ENCODE peak calls at places on chromosomes 13 and 19, in ten cellular contexts. K, F, A, P, X, U, H, D, J and G are unnamed samples.

GRCh38 chr19:961866-962620 is 22.1 kb upstream of the WDR18 start:
- DNase-seq in F (no peak), P (no peak), H (no peak), U (peak; percentile 62), K (no peak), D (no peak), X (no peak), A (no peak), J (no peak), G (no peak)

GRCh38 chr13:43445651-43446050 is 341.1 kb downstream of the ENOX1 start:
- DNase-seq in K (no peak), D (no peak), J (no peak), P (no peak), F (no peak), X (no peak), H (no peak), A (no peak), U (no peak), G (no peak)

GRCh38 chr13:77696006-77696862 is 1.3 kb upstream of the SLAIN1 start:
- DNase-seq in D (no peak), F (no peak), X (no peak), P (no peak), A (no peak), J (no peak), H (peak; percentile 14), K (peak; percentile 73), U (no peak), G (no peak)

GRCh38 chr13:49908637-49909036 is 27.5 kb downstream of the SPRYD7 start:
- DNase-seq in K (no peak), A (no peak), X (no peak), D (peak; percentile 23), U (no peak), H (no peak), P (no peak), J (no peak), F (no peak), G (no peak)

GRCh38 chr19:32830231-32831014 is 39.1 kb downstream of the SLC7A9 start:
- DNase-seq in P (no peak), A (no peak), J (no peak), H (no peak), K (no peak), X (peak; percentile 87), F (no peak), U (peak; percentile 88), D (no peak), G (no peak)

GRCh38 chr13:38686635-38687245 is at the start of gene FREM2:
- DNase-seq in F (no peak), A (no peak), X (peak; percentile 67), D (peak; percentile 94), H (peak; percentile 86), P (no peak), J (peak; percentile 3), K (no peak), U (no peak), G (peak; percentile 91)

GRCh38 chr13:93004919-93005318 is 221.7 kb upstream of the GPC6 start:
- DNase-seq in A (no peak), P (no peak), H (no peak), X (no peak), K (no peak), F (no peak), D (peak; percentile 13), J (no peak), U (no peak), G (peak; percentile 3)

GRCh38 chr19:12784394-12784870 is 6.9 kb upstream of the JUNB start:
- DNase-seq in A (no peak), D (no peak), H (no peak), U (peak; percentile 48), X (no peak), K (no peak), F (no peak), P (no peak), J (no peak), G (no peak)

GRCh38 chr13:102769679-102770078 is 3.9 kb downstream of the TEX30 start:
- DNase-seq in J (no peak), F (no peak), K (no peak), P (no peak), H (no peak), X (no peak), U (peak; percentile 8), D (no peak), A (no peak), G (no peak)

GRCh38 chr19:40424637-40425449 is 949 bp downstream of the SERTAD1 start:
- DNase-seq in A (no peak), X (no peak), H (no peak), K (peak; percentile 43), U (peak; percentile 46), J (no peak), F (no peak), P (no peak), D (no peak), G (no peak)

GRCh38 chr13:76656056-76656455 is 230.1 kb downstream of the KCTD12 start:
- DNase-seq in K (no peak), X (no peak), J (no peak), D (no peak), A (no peak), F (no peak), P (no peak), U (no peak), H (no peak), G (no peak)

GRCh38 chr13:42393573-42394360 is 121.8 kb downstream of the AKAP11 start:
- DNase-seq in K (no peak), U (no peak), F (no peak), X (no peak), H (no peak), P (no peak), D (no peak), A (no peak), J (no peak), G (no peak)

GRCh38 chr13:59408738-59409137 is 755.0 kb downstream of the DIAPH3 start:
- DNase-seq in K (no peak), U (no peak), H (peak; percentile 89), A (no peak), D (no peak), J (no peak), X (no peak), P (no peak), F (no peak), G (no peak)

GRCh38 chr13:98496239-98496668 is 80.7 kb downstream of the STK24 start:
- DNase-seq in D (no peak), A (no peak), X (no peak), P (no peak), J (no peak), K (no peak), H (no peak), F (no peak), U (peak; percentile 29), G (no peak)

GRCh38 chr19:39160889-39161672 is 35.5 kb downstream of the PAK4 start:
- DNase-seq in F (no peak), D (no peak), J (no peak), P (no peak), H (no peak), K (no peak), A (no peak), X (no peak), U (no peak), G (no peak)

GRCh38 chr19:39419003-39419402 is 6.5 kb downstream of the PLEKHG2 start:
- DNase-seq in D (no peak), K (no peak), F (no peak), H (no peak), U (no peak), X (no peak), A (no peak), J (no peak), P (no peak), G (no peak)

GRCh38 chr19:49157445-49158224 is at the start of gene TRPM4:
- DNase-seq in P (peak; percentile 20), H (peak; percentile 30), D (peak; percentile 97), A (no peak), X (peak; percentile 82), U (peak; percentile 83), J (peak; percentile 91), F (no peak), K (peak; percentile 17), G (peak; percentile 93)

GRCh38 chr19:406121-406711 is 2.7 kb downstream of the C2CD4C start:
- DNase-seq in X (no peak), P (no peak), F (no peak), K (no peak), A (no peak), H (no peak), U (no peak), D (no peak), J (no peak), G (no peak)

GRCh38 chr13:50990540-50991506 is 81.2 kb downstream of the RNASEH2B start:
- DNase-seq in H (peak; percentile 54), D (no peak), X (no peak), J (no peak), P (no peak), F (no peak), A (no peak), U (peak; percentile 58), K (peak; percentile 21), G (peak; percentile 72)

GRCh38 chr13:27183561-27184147 is 12.0 kb upstream of the USP12 start:
- DNase-seq in P (no peak), H (no peak), D (no peak), K (no peak), F (no peak), J (no peak), A (no peak), U (peak; percentile 36), X (no peak), G (no peak)

GRCh38 chr19:18156841-18157464 is 4.0 kb downstream of the PIK3R2 start:
- DNase-seq in F (no peak), H (peak; percentile 95), K (peak; percentile 48), P (no peak), D (no peak), J (peak; percentile 62), X (peak; percentile 85), A (no peak), U (peak; percentile 78), G (no peak)

GRCh38 chr19:1125601-1126533 is 22.1 kb downstream of the GPX4 start:
- DNase-seq in H (no peak), A (no peak), K (no peak), D (no peak), X (no peak), U (peak; percentile 23), J (no peak), P (no peak), F (no peak), G (no peak)

GRCh38 chr19:18266863-18267686 is 7.2 kb downstream of the IQCN start:
- DNase-seq in P (no peak), F (no peak), U (no peak), A (no peak), K (no peak), J (no peak), D (no peak), X (no peak), H (no peak), G (no peak)

GRCh38 chr13:45092668-45093067 is 27.6 kb upstream of the GTF2F2 start:
- DNase-seq in P (no peak), F (no peak), U (peak; percentile 46), D (no peak), J (no peak), H (no peak), K (no peak), A (no peak), X (no peak), G (no peak)

GRCh38 chr19:44303976-44304568 is 753 bp downstream of the ZNF235 start:
- DNase-seq in J (peak; percentile 30), D (no peak), A (no peak), X (peak; percentile 13), H (no peak), K (no peak), U (peak; percentile 64), P (no peak), F (no peak), G (peak; percentile 21)

GRCh38 chr19:4981681-4981958 is 12.7 kb downstream of the KDM4B start:
- DNase-seq in U (no peak), D (no peak), K (no peak), P (no peak), A (no peak), H (no peak), J (no peak), X (no peak), F (no peak), G (no peak)

GRCh38 chr13:28022848-28023518 is 34.5 kb upstream of the URAD start:
- DNase-seq in P (no peak), J (no peak), X (no peak), U (peak; percentile 56), A (no peak), H (peak; percentile 16), K (no peak), F (no peak), D (peak; percentile 21), G (peak; percentile 31)